ENCODE peak calls at places on chromosomes 11 and 22, in seven cellular contexts. One of them, this sample, is unnamed.

GRCh38 chr22:36731916-36732315 is 28.4 kb upstream of the CACNG2 start:
- DNase-seq in GM23248: no peak
- DNase-seq in fibroblast of lung: no peak
- DNase-seq in mesendoderm: no peak
- DNase-seq in keratinocyte: no peak
- DNase-seq in neuronal stem cell: no peak
- DNase-seq in endothelial cell of umbilical vein: no peak
- DNase-seq in this sample: peak; percentile 16

GRCh38 chr11:606245-606644 is 9.5 kb downstream of the IRF7 start:
- DNase-seq in GM23248: peak; percentile 68
- DNase-seq in fibroblast of lung: peak; percentile 54
- DNase-seq in mesendoderm: no peak
- DNase-seq in keratinocyte: no peak
- DNase-seq in neuronal stem cell: no peak
- DNase-seq in endothelial cell of umbilical vein: no peak
- DNase-seq in this sample: no peak

GRCh38 chr11:16359369-16359768 is 3.0 kb upstream of the SOX6 start:
- DNase-seq in GM23248: no peak
- DNase-seq in fibroblast of lung: no peak
- DNase-seq in mesendoderm: no peak
- DNase-seq in keratinocyte: no peak
- DNase-seq in neuronal stem cell: no peak
- DNase-seq in endothelial cell of umbilical vein: no peak
- DNase-seq in this sample: no peak

GRCh38 chr11:83249972-83250593 is 36.1 kb downstream of the CCDC90B start:
- DNase-seq in GM23248: peak; percentile 69
- DNase-seq in fibroblast of lung: peak; percentile 75
- DNase-seq in mesendoderm: peak; percentile 31
- DNase-seq in keratinocyte: no peak
- DNase-seq in neuronal stem cell: no peak
- DNase-seq in endothelial cell of umbilical vein: peak; percentile 46
- DNase-seq in this sample: no peak

GRCh38 chr22:42269407-42270177 is 861 bp downstream of the TCF20 start:
- DNase-seq in GM23248: peak; percentile 59
- DNase-seq in fibroblast of lung: no peak
- DNase-seq in mesendoderm: peak; percentile 83
- DNase-seq in keratinocyte: no peak
- DNase-seq in neuronal stem cell: no peak
- DNase-seq in endothelial cell of umbilical vein: peak; percentile 28
- DNase-seq in this sample: peak; percentile 92

GRCh38 chr11:76849376-76849775 is 11.3 kb upstream of the ACER3 start:
- DNase-seq in GM23248: no peak
- DNase-seq in fibroblast of lung: no peak
- DNase-seq in mesendoderm: no peak
- DNase-seq in keratinocyte: no peak
- DNase-seq in neuronal stem cell: no peak
- DNase-seq in endothelial cell of umbilical vein: no peak
- DNase-seq in this sample: no peak

GRCh38 chr11:69424748-69425147 is 56.7 kb upstream of the LINC01488 start:
- DNase-seq in GM23248: no peak
- DNase-seq in fibroblast of lung: no peak
- DNase-seq in mesendoderm: no peak
- DNase-seq in keratinocyte: no peak
- DNase-seq in neuronal stem cell: no peak
- DNase-seq in endothelial cell of umbilical vein: no peak
- DNase-seq in this sample: no peak

GRCh38 chr11:45580399-45580798 is 85.0 kb downstream of the CHST1 start:
- DNase-seq in GM23248: peak; percentile 50
- DNase-seq in fibroblast of lung: peak; percentile 29
- DNase-seq in mesendoderm: peak; percentile 65
- DNase-seq in keratinocyte: no peak
- DNase-seq in neuronal stem cell: peak; percentile 41
- DNase-seq in endothelial cell of umbilical vein: peak; percentile 44
- DNase-seq in this sample: peak; percentile 87

GRCh38 chr22:30310881-30311771 is 15.6 kb downstream of the TBC1D10A start:
- DNase-seq in GM23248: peak; percentile 84
- DNase-seq in fibroblast of lung: peak; percentile 87
- DNase-seq in mesendoderm: no peak
- DNase-seq in keratinocyte: no peak
- DNase-seq in neuronal stem cell: no peak
- DNase-seq in endothelial cell of umbilical vein: no peak
- DNase-seq in this sample: no peak

GRCh38 chr22:30432096-30432495 is 6.5 kb downstream of the MTFP1 start:
- DNase-seq in GM23248: no peak
- DNase-seq in fibroblast of lung: no peak
- DNase-seq in mesendoderm: no peak
- DNase-seq in keratinocyte: no peak
- DNase-seq in neuronal stem cell: no peak
- DNase-seq in endothelial cell of umbilical vein: no peak
- DNase-seq in this sample: peak; percentile 54

GRCh38 chr11:957201-957920 is 31.7 kb downstream of the AP2A2 start:
- DNase-seq in GM23248: no peak
- DNase-seq in fibroblast of lung: no peak
- DNase-seq in mesendoderm: no peak
- DNase-seq in keratinocyte: no peak
- DNase-seq in neuronal stem cell: no peak
- DNase-seq in endothelial cell of umbilical vein: no peak
- DNase-seq in this sample: no peak

GRCh38 chr11:128632151-128632791 is 44.9 kb upstream of the ETS1 start:
- DNase-seq in GM23248: peak; percentile 78
- DNase-seq in fibroblast of lung: peak; percentile 73
- DNase-seq in mesendoderm: peak; percentile 78
- DNase-seq in keratinocyte: no peak
- DNase-seq in neuronal stem cell: peak; percentile 31
- DNase-seq in endothelial cell of umbilical vein: peak; percentile 59
- DNase-seq in this sample: peak; percentile 89

GRCh38 chr22:40560551-40560950 is 76.0 kb downstream of the MRTFA start:
- DNase-seq in GM23248: peak; percentile 60
- DNase-seq in fibroblast of lung: peak; percentile 38
- DNase-seq in mesendoderm: no peak
- DNase-seq in keratinocyte: no peak
- DNase-seq in neuronal stem cell: no peak
- DNase-seq in endothelial cell of umbilical vein: peak; percentile 95
- DNase-seq in this sample: no peak

GRCh38 chr11:129881570-129882170 is 13.7 kb downstream of the NFRKB start:
- DNase-seq in GM23248: peak; percentile 56
- DNase-seq in fibroblast of lung: peak; percentile 17
- DNase-seq in mesendoderm: peak; percentile 53
- DNase-seq in keratinocyte: no peak
- DNase-seq in neuronal stem cell: no peak
- DNase-seq in endothelial cell of umbilical vein: peak; percentile 41
- DNase-seq in this sample: peak; percentile 89

GRCh38 chr11:65604258-65604657 is 8.7 kb upstream of the KCNK7 start:
- DNase-seq in GM23248: no peak
- DNase-seq in fibroblast of lung: no peak
- DNase-seq in mesendoderm: no peak
- DNase-seq in keratinocyte: no peak
- DNase-seq in neuronal stem cell: no peak
- DNase-seq in endothelial cell of umbilical vein: no peak
- DNase-seq in this sample: no peak

GRCh38 chr11:102470257-102470656 is 17.7 kb upstream of the TMEM123 start:
- DNase-seq in GM23248: no peak
- DNase-seq in fibroblast of lung: no peak
- DNase-seq in mesendoderm: no peak
- DNase-seq in keratinocyte: no peak
- DNase-seq in neuronal stem cell: no peak
- DNase-seq in endothelial cell of umbilical vein: no peak
- DNase-seq in this sample: no peak

GRCh38 chr11:134662629-134663360 is 250.8 kb upstream of the B3GAT1 start:
- DNase-seq in GM23248: no peak
- DNase-seq in fibroblast of lung: no peak
- DNase-seq in mesendoderm: no peak
- DNase-seq in keratinocyte: no peak
- DNase-seq in neuronal stem cell: no peak
- DNase-seq in endothelial cell of umbilical vein: no peak
- DNase-seq in this sample: peak; percentile 17

GRCh38 chr22:39135092-39135896 is 17.2 kb downstream of the CBX7 start:
- DNase-seq in GM23248: peak; percentile 45
- DNase-seq in fibroblast of lung: peak; percentile 38
- DNase-seq in mesendoderm: peak; percentile 79
- DNase-seq in keratinocyte: no peak
- DNase-seq in neuronal stem cell: no peak
- DNase-seq in endothelial cell of umbilical vein: peak; percentile 39
- DNase-seq in this sample: peak; percentile 96

GRCh38 chr11:130999992-131000770 is 83.9 kb upstream of the SNX19 start:
- DNase-seq in GM23248: peak; percentile 96
- DNase-seq in fibroblast of lung: peak; percentile 97
- DNase-seq in mesendoderm: peak; percentile 22
- DNase-seq in keratinocyte: peak; percentile 52
- DNase-seq in neuronal stem cell: no peak
- DNase-seq in endothelial cell of umbilical vein: peak; percentile 80
- DNase-seq in this sample: no peak

DNA sequence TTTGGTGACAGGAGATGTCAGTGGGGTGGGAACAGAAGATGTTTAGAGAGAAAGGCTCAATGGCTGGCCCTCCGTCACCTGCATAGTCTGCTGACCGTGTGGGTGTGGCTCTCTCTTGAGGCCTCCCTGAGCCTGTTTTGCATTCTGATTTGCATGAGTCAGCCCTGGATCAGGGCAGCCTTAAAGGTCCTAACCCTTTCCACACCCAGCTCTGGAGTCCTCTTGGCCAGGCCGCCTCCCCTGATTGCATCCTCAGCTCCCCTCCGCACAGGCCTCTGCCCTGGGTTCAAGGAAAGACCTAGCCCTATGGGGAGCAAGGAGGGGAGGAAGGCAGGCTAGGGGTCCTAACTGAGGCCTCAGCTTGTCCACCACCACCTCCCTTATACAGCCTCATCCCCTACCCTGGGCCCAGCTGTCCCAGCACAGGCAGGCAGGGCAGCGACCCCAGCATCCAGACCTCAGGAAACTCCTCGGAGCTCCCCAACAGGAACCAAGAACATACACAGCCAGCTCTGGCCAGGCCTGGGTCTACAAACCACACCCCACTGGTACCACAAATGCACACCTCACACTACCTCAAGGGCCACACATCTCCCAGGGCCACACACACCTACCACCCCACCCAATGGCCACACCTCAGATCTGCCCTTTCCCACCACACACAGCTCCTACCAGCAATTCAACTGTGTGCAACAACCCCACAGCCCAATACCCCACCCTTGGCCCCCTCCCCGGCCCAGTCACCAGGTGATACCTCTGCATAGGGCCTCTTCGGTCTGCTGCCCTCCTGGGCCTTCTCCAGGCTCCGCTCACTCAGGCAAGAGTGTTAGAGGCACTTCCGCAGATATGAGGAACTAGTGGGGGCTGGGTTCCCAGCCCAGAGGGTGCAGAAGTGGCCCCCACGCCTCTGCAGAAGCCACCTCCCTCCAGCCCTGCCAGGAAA is 13.7 kb downstream of the ARAP1 start:
- DNase-seq in GM23248: peak; percentile 83
- DNase-seq in fibroblast of lung: peak; percentile 59
- DNase-seq in mesendoderm: peak; percentile 77
- DNase-seq in keratinocyte: no peak
- DNase-seq in neuronal stem cell: no peak
- DNase-seq in endothelial cell of umbilical vein: no peak
- DNase-seq in this sample: peak; percentile 77
- H3K9ac ChIP-seq in GM23248: peak overlapping the region; percentile 33
- H3K9ac ChIP-seq in fibroblast of lung: no peak overlapping the region
- H3K9ac ChIP-seq in mesendoderm: no peak overlapping the region
- H3K9ac ChIP-seq in keratinocyte: no peak overlapping the region
- H3K9ac ChIP-seq in neuronal stem cell: no peak overlapping the region
- H3K9ac ChIP-seq in endothelial cell of umbilical vein: no peak overlapping the region
- H3K9ac ChIP-seq in this sample: no peak overlapping the region

DNA sequence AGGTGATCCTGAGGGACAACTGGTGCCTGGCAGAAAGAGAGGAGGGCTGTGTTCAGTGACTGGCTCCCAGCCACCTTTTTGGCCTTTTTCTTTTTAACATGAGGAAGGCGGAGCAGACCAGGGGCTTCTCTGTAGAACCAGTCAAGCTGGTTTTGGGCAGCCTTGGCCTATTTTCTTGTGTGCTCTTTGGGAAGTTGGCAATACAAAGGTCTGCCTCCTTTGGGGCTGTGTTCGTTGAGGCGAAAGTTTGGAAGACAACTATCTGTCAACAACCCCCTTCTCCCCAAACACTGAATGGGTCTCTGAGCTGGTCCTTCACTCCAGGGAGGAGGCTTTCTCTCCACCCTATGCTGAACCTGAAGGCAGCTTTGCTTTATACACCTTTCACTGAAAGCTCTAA is 8.5 kb downstream of the MARK2 start:
- DNase-seq in GM23248: no peak
- DNase-seq in fibroblast of lung: no peak
- DNase-seq in mesendoderm: peak; percentile 84
- DNase-seq in keratinocyte: no peak
- DNase-seq in neuronal stem cell: no peak
- DNase-seq in endothelial cell of umbilical vein: no peak
- DNase-seq in this sample: peak; percentile 72
- H3K9ac ChIP-seq in GM23248: no peak overlapping the region
- H3K9ac ChIP-seq in fibroblast of lung: no peak overlapping the region
- H3K9ac ChIP-seq in mesendoderm: peak overlapping the region; percentile 10
- H3K9ac ChIP-seq in keratinocyte: peak overlapping the region; percentile 43
- H3K9ac ChIP-seq in neuronal stem cell: no peak overlapping the region
- H3K9ac ChIP-seq in endothelial cell of umbilical vein: no peak overlapping the region
- H3K9ac ChIP-seq in this sample: no peak overlapping the region

DNA sequence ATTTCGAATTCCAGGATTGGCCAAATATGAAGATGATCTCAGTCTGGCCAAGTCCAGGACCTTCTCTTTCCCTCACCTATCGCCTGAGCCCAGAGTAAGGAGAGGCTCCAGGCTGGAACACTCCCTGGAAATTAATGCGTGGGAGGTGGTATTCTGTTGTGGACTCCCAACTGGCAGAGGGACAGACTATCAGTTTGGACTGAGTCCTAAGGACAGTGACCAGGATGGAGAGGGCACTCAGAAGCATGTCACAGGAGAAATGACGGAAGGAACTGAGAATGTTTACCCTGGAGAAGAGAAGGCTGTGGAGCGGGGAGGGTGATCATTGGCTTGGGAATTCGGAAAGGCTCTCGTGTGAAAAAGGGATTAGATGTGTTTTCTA is 84.4 kb downstream of the RPL27A start:
- DNase-seq in GM23248: no peak
- DNase-seq in fibroblast of lung: no peak
- DNase-seq in mesendoderm: peak; percentile 21
- DNase-seq in keratinocyte: no peak
- DNase-seq in neuronal stem cell: no peak
- DNase-seq in endothelial cell of umbilical vein: no peak
- DNase-seq in this sample: peak; percentile 48
- H3K9ac ChIP-seq in GM23248: peak overlapping the region; percentile 43
- H3K9ac ChIP-seq in fibroblast of lung: no peak overlapping the region
- H3K9ac ChIP-seq in mesendoderm: peak overlapping the region; percentile 8
- H3K9ac ChIP-seq in keratinocyte: peak overlapping the region; percentile 31
- H3K9ac ChIP-seq in neuronal stem cell: no peak overlapping the region
- H3K9ac ChIP-seq in endothelial cell of umbilical vein: no peak overlapping the region
- H3K9ac ChIP-seq in this sample: no peak overlapping the region

DNA sequence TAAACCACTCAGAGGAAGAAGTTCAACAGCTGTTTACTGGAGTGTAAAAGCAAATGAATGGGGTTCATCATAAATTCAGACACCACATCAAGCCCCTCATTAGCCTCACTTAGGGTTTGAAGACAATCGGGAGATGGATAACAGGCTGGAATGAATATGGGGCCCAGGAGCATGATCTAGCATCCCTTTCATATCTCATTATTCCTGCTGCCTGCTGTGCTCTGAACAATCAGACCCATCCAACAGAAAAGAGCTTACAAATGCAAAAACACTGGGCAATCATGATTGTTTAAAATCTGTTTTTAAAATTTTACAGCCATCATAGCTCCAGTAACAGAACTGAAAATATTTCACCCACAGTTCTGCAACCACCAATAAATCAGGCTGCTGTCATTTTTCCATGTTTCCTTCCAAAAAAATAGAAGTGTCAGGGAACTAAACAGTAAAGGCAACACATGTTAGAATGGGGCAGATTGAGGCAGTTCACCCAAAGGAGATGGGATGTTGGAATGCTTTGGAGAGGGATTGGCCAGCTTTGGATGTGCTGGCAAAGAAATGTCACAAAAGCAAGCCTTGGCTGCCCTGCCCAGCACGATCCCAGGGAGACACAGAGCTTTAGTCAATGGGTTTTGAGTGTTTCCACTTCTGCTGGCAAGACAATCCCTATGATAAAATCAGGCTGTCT is 47.8 kb upstream of the BMAL1 start:
- DNase-seq in GM23248: peak; percentile 34
- DNase-seq in fibroblast of lung: peak; percentile 73
- DNase-seq in mesendoderm: no peak
- DNase-seq in keratinocyte: no peak
- DNase-seq in neuronal stem cell: no peak
- DNase-seq in endothelial cell of umbilical vein: no peak
- DNase-seq in this sample: no peak
- H3K9ac ChIP-seq in GM23248: peak overlapping the region; percentile 25
- H3K9ac ChIP-seq in fibroblast of lung: no peak overlapping the region
- H3K9ac ChIP-seq in mesendoderm: no peak overlapping the region
- H3K9ac ChIP-seq in keratinocyte: no peak overlapping the region
- H3K9ac ChIP-seq in neuronal stem cell: no peak overlapping the region
- H3K9ac ChIP-seq in endothelial cell of umbilical vein: no peak overlapping the region
- H3K9ac ChIP-seq in this sample: no peak overlapping the region